ENCODE peak calls at places on chromosomes 4 and X, in five cellular contexts. One of them, this sample, is unnamed.

GRCh38 chrX:44017726-44018125 is 44.5 kb upstream of the NDP start:
- DNase-seq in tibial nerve: no peak
- DNase-seq in mesendoderm: no peak
- DNase-seq in upper lobe of right lung: no peak
- DNase-seq in transverse colon: no peak
- DNase-seq in this sample: no peak

GRCh38 chr4:8380511-8381415 is 59.8 kb downstream of the ACOX3 start:
- DNase-seq in tibial nerve: no peak
- DNase-seq in upper lobe of right lung: no peak
- DNase-seq in mesendoderm: no peak
- DNase-seq in transverse colon: no peak
- DNase-seq in this sample: no peak

GRCh38 chr4:140049924-140050681 is 103.9 kb downstream of the MAML3 start:
- DNase-seq in tibial nerve: no peak
- DNase-seq in upper lobe of right lung: no peak
- DNase-seq in transverse colon: no peak
- DNase-seq in mesendoderm: peak; percentile 87
- DNase-seq in this sample: no peak

GRCh38 chrX:63929608-63930007 is 144.6 kb upstream of the ARHGEF9 start:
- DNase-seq in upper lobe of right lung: no peak
- DNase-seq in mesendoderm: no peak
- DNase-seq in transverse colon: no peak
- DNase-seq in tibial nerve: no peak
- DNase-seq in this sample: no peak

GRCh38 chr4:143586080-143586479 is 72.6 kb downstream of the SMARCA5 start:
- DNase-seq in mesendoderm: no peak
- DNase-seq in transverse colon: no peak
- DNase-seq in upper lobe of right lung: no peak
- DNase-seq in tibial nerve: no peak
- DNase-seq in this sample: no peak

GRCh38 chr4:87543835-87544461 is 14.8 kb upstream of the SPARCL1 start:
- DNase-seq in tibial nerve: peak; percentile 68
- DNase-seq in mesendoderm: peak; percentile 70
- DNase-seq in transverse colon: no peak
- DNase-seq in upper lobe of right lung: no peak
- DNase-seq in this sample: peak; percentile 8

GRCh38 chrX:46819136-46819535 is 17.7 kb upstream of the RP2 start:
- DNase-seq in mesendoderm: peak; percentile 52
- DNase-seq in tibial nerve: no peak
- DNase-seq in transverse colon: no peak
- DNase-seq in upper lobe of right lung: no peak
- DNase-seq in this sample: no peak

GRCh38 chrX:152915541-152916241 is 17.8 kb downstream of the ZNF185 start:
- DNase-seq in tibial nerve: no peak
- DNase-seq in mesendoderm: peak; percentile 67
- DNase-seq in transverse colon: no peak
- DNase-seq in upper lobe of right lung: no peak
- DNase-seq in this sample: peak; percentile 5

GRCh38 chr4:113159901-113160545 is 110.6 kb downstream of the ANK2 start:
- DNase-seq in mesendoderm: no peak
- DNase-seq in transverse colon: no peak
- DNase-seq in upper lobe of right lung: no peak
- DNase-seq in tibial nerve: no peak
- DNase-seq in this sample: no peak

GRCh38 chr4:148998719-148999118 is 556.5 kb upstream of the NR3C2 start:
- DNase-seq in tibial nerve: no peak
- DNase-seq in mesendoderm: peak; percentile 70
- DNase-seq in transverse colon: no peak
- DNase-seq in upper lobe of right lung: no peak
- DNase-seq in this sample: no peak

GRCh38 chrX:66638591-66639500 is at the start of gene EDA2R:
- DNase-seq in mesendoderm: peak; percentile 94
- DNase-seq in tibial nerve: peak; percentile 5
- DNase-seq in upper lobe of right lung: no peak
- DNase-seq in transverse colon: peak; percentile 13
- DNase-seq in this sample: peak; percentile 31

GRCh38 chr4:176492648-176493302 is 173.0 kb downstream of the SPCS3 start:
- DNase-seq in transverse colon: no peak
- DNase-seq in upper lobe of right lung: no peak
- DNase-seq in mesendoderm: no peak
- DNase-seq in tibial nerve: no peak
- DNase-seq in this sample: no peak

GRCh38 chr4:173935622-173936405 is 347.7 kb downstream of the FBXO8 start:
- DNase-seq in upper lobe of right lung: no peak
- DNase-seq in transverse colon: no peak
- DNase-seq in mesendoderm: peak; percentile 54
- DNase-seq in tibial nerve: no peak
- DNase-seq in this sample: no peak

GRCh38 chrX:107047622-107048021 is 47.6 kb upstream of the MORC4 start:
- DNase-seq in tibial nerve: no peak
- DNase-seq in upper lobe of right lung: no peak
- DNase-seq in transverse colon: no peak
- DNase-seq in mesendoderm: no peak
- DNase-seq in this sample: no peak

GRCh38 chrX:131262738-131263679 is 26.1 kb downstream of the IGSF1 start:
- DNase-seq in tibial nerve: no peak
- DNase-seq in upper lobe of right lung: no peak
- DNase-seq in transverse colon: peak; percentile 15
- DNase-seq in mesendoderm: peak; percentile 62
- DNase-seq in this sample: peak; percentile 61

GRCh38 chrX:152992120-152992519 is 1.8 kb downstream of the PNMA5 start:
- DNase-seq in mesendoderm: peak; percentile 52
- DNase-seq in upper lobe of right lung: no peak
- DNase-seq in transverse colon: no peak
- DNase-seq in tibial nerve: no peak
- DNase-seq in this sample: no peak

DNA sequence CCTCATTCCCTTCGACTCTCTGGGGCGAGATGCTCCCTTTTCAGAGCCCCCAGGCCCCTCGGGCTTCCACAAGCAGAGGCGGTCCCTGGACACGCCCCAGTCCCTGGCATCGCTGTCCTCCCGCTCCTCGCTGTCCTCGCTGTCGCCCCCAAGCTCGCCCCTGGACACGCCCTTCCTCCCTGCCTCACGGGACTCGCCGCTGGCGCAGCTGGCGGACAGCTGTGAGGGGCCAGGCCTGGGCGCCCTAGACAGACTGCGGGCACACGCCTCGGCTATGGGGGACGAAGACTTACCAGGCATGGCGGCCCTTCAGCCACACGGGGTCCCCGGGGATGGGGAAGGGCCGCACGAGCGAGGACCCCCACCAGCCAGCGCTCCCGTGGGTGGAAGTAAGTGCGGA is 39.5 kb upstream of the CLCN4 start:
- DNase-seq in mesendoderm: no peak
- DNase-seq in transverse colon: no peak
- DNase-seq in tibial nerve: no peak
- DNase-seq in upper lobe of right lung: no peak
- DNase-seq in this sample: no peak
- H3K36me3 ChIP-seq in mesendoderm: peaks cover 1% of the 10 kb centered on the region
- H3K36me3 ChIP-seq in transverse colon: no peaks in the 10 kb centered on the region
- H3K36me3 ChIP-seq in tibial nerve: peaks cover 22% of the 10 kb centered on the region
- H3K36me3 ChIP-seq in upper lobe of right lung: no peaks in the 10 kb centered on the region
- H3K36me3 ChIP-seq in this sample: no peaks in the 10 kb centered on the region

GRCh38 chrX:54043696-54044125 is 562 bp downstream of the PHF8 start:
- DNase-seq in upper lobe of right lung: peak; percentile 77
- DNase-seq in transverse colon: peak; percentile 49
- DNase-seq in mesendoderm: no peak
- DNase-seq in tibial nerve: peak; percentile 4
- DNase-seq in this sample: peak; percentile 44

GRCh38 chrX:54044126-54044876 is at the start of gene PHF8:
- DNase-seq in transverse colon: peak; percentile 96
- DNase-seq in mesendoderm: peak; percentile 98
- DNase-seq in upper lobe of right lung: peak; percentile 97
- DNase-seq in tibial nerve: peak; percentile 82
- DNase-seq in this sample: peak; percentile 96

GRCh38 chrX:54044877-54045328 is 630 bp upstream of the PHF8 start:
- DNase-seq in mesendoderm: no peak
- DNase-seq in tibial nerve: no peak
- DNase-seq in upper lobe of right lung: no peak
- DNase-seq in transverse colon: no peak
- DNase-seq in this sample: no peak

GRCh38 chrX:54043084-54043483 is 1.2 kb downstream of the PHF8 start:
- DNase-seq in mesendoderm: no peak
- DNase-seq in tibial nerve: no peak
- DNase-seq in upper lobe of right lung: no peak
- DNase-seq in transverse colon: no peak
- DNase-seq in this sample: no peak

DNA sequence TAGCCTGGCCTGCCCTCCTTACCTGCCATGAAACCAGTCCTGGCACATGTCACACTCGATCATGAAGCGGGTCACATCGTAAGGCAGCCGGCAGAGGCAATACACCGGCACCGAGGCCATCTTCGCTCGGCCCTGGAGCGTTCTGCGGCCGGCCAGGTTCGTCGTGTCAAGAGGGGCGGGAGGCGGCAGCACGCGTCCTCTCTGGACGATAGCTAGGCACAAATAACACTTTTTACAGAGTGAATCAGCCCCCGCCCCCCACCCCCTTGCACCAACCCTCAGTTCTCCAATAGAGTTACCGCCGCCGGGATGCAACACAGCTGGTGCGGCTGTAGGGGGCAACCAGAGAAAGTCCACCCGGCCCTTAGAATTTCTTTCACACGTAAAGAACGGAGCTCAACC is 1.7 kb downstream of the PHF8 start:
- DNase-seq in transverse colon: peak; percentile 33
- DNase-seq in tibial nerve: peak; percentile 18
- DNase-seq in mesendoderm: peak; percentile 78
- DNase-seq in upper lobe of right lung: peak; percentile 60
- DNase-seq in this sample: peak; percentile 41
- H3K4me3 ChIP-seq in transverse colon: peak overlapping the region; percentile 1
- H3K4me3 ChIP-seq in tibial nerve: peak overlapping the region; percentile 80
- H3K4me3 ChIP-seq in mesendoderm: peak overlapping the region; percentile 8
- H3K4me3 ChIP-seq in upper lobe of right lung: peak overlapping the region; percentile 66
- H3K4me3 ChIP-seq in this sample: no peak overlapping the region

DNA sequence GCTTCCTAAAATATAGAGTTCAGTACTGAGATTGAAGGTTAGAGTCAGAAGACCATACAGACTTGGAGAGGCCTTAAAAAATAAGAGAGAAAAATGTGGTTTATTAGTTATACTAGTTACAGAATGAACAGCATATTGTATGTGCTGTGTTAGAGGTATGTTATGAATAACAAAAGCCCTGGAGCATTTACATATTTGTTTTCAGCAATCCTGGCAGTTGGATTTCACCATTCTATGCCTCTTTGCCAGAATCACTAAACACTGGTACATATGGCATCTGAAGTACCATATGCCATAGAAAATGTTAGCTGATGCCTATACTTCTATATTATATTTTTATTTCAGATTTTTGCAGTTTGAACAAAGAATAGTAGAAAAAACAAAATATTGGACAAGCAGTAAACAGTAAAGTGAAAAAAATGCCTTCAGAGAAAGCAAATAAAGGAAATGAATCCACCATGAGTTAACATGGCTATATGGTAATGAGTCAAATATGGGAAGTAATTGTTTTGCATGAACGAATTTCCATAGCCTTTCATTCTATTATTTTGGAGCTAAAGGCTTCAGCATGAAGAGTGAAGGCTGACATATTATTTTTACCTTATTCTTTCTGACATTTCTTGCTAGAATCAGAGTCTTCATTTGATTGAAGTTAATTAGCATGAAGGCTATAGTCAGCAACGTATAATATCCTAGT is 41.9 kb upstream of the PRDM8 start:
- DNase-seq in upper lobe of right lung: no peak
- DNase-seq in tibial nerve: no peak
- DNase-seq in mesendoderm: no peak
- DNase-seq in transverse colon: no peak
- DNase-seq in this sample: no peak
- H3K27me3 ChIP-seq in upper lobe of right lung: no peaks in the 10 kb centered on the region
- H3K27me3 ChIP-seq in tibial nerve: no peaks in the 10 kb centered on the region
- H3K27me3 ChIP-seq in mesendoderm: no peaks in the 10 kb centered on the region
- H3K27me3 ChIP-seq in transverse colon: no peaks in the 10 kb centered on the region
- H3K27me3 ChIP-seq in this sample: peaks cover 4% of the 10 kb centered on the region

GRCh38 chr4:1219553-1219950 is 29.4 kb downstream of the CTBP1 start:
- DNase-seq in transverse colon: no peak
- DNase-seq in upper lobe of right lung: no peak
- DNase-seq in mesendoderm: no peak
- DNase-seq in tibial nerve: no peak
- DNase-seq in this sample: no peak
- H3K36me3 ChIP-seq in transverse colon: peaks cover 8% of the 10 kb centered on the region
- H3K36me3 ChIP-seq in upper lobe of right lung: peaks cover 75% of the 10 kb centered on the region
- H3K36me3 ChIP-seq in mesendoderm: peaks cover 13% of the 10 kb centered on the region
- H3K36me3 ChIP-seq in tibial nerve: peaks cover 88% of the 10 kb centered on the region
- H3K36me3 ChIP-seq in this sample: peaks cover 26% of the 10 kb centered on the region

DNA sequence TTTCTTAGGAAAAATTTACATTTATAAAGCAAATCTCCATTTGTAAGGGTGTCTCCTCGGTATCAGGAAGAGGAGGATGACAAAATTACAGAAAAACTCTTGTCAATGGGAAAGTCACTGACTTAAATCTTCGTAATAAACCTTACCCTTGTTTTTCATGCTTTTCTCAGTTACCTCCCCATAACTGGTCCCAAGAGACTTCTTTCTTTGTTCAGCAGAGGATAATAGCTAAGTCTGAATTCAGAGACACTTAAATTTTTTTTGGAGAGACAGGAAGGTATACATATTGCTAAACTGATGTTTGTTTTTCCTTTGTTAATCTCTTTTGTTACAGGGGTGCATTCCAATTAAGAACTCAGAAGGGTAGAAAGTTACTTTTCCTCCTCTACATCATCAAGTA is 125.5 kb upstream of the JADE1 start:
- DNase-seq in transverse colon: no peak
- DNase-seq in tibial nerve: no peak
- DNase-seq in mesendoderm: no peak
- DNase-seq in upper lobe of right lung: no peak
- DNase-seq in this sample: no peak
- H3K4me3 ChIP-seq in transverse colon: no peak overlapping the region
- H3K4me3 ChIP-seq in tibial nerve: no peak overlapping the region
- H3K4me3 ChIP-seq in mesendoderm: no peak overlapping the region
- H3K4me3 ChIP-seq in upper lobe of right lung: no peak overlapping the region
- H3K4me3 ChIP-seq in this sample: no peak overlapping the region

GRCh38 chr4:179165862-179166261 is 1723.6 kb upstream of the AGA start:
- DNase-seq in tibial nerve: no peak
- DNase-seq in upper lobe of right lung: no peak
- DNase-seq in transverse colon: no peak
- DNase-seq in mesendoderm: peak; percentile 23
- DNase-seq in this sample: no peak
- H3K27me3 ChIP-seq in tibial nerve: no peaks in the 10 kb centered on the region
- H3K27me3 ChIP-seq in upper lobe of right lung: no peaks in the 10 kb centered on the region
- H3K27me3 ChIP-seq in transverse colon: no peaks in the 10 kb centered on the region
- H3K27me3 ChIP-seq in mesendoderm: no peaks in the 10 kb centered on the region
- H3K27me3 ChIP-seq in this sample: no peaks in the 10 kb centered on the region